ENCODE peak calls at places on chromosome 21, in six cellular contexts. X, K, L, T, B and F are unnamed samples. For H3K4me1 and H3K36me3, the result is how much of the 10 kb centered on the place peaks cover.

GRCh38 chr21:16608209-16608830 is 878.5 kb downstream of the USP25 start:
- DNase-seq in X (no peak), K (no peak), L (no peak), T (no peak), B (no peak), F (no peak)

GRCh38 chr21:25563399-25564116 is 43.7 kb downstream of the MRPL39 start:
- DNase-seq in X (peak), K (no peak), L (no peak), T (no peak), B (no peak), F (no peak)

GRCh38 chr21:15014220-15014619 is 50.6 kb downstream of the NRIP1 start:
- DNase-seq in X (peak), K (no peak), L (no peak), T (no peak), B (no peak), F (no peak)

GRCh38 chr21:33817663-33818433 is 97.8 kb downstream of the ATP5PO start:
- DNase-seq in X (no peak), K (no peak), L (no peak), T (no peak), B (no peak), F (no peak)

GRCh38 chr21:31446206-31446900 is 102.3 kb upstream of the TIAM1 start:
- DNase-seq in X (no peak), K (no peak), L (no peak), T (no peak), B (no peak), F (no peak)

GRCh38 chr21:46037338-46038325 is 56.1 kb downstream of the COL6A1 start:
- DNase-seq in X (no peak), K (no peak), L (no peak), T (no peak), B (peak), F (no peak)

GRCh38 chr21:33655591-33656221 is 13.4 kb downstream of the ITSN1 start:
- DNase-seq in X (peak), K (no peak), L (no peak), T (no peak), B (no peak), F (no peak)

GRCh38 chr21:29114765-29115164 is 15.7 kb upstream of the MAP3K7CL start:
- DNase-seq in X (peak), K (no peak), L (no peak), T (no peak), B (no peak), F (no peak)

GRCh38 chr21:31251686-31252085 is 92.4 kb downstream of the TIAM1 start:
- DNase-seq in X (no peak), K (no peak), L (no peak), T (no peak), B (no peak), F (no peak)

GRCh38 chr21:15363921-15364320 is 299.1 kb upstream of the NRIP1 start:
- DNase-seq in X (peak), K (no peak), L (no peak), T (no peak), B (no peak), F (no peak)

GRCh38 chr21:43884012-43884860 is 19.2 kb downstream of the AGPAT3 start:
- DNase-seq in X (no peak), K (no peak), L (no peak), T (no peak), B (peak), F (no peak)

GRCh38 chr21:17711896-17712295 is 99.2 kb upstream of the BTG3 start:
- DNase-seq in X (no peak), K (no peak), L (no peak), T (no peak), B (no peak), F (no peak)

DNA sequence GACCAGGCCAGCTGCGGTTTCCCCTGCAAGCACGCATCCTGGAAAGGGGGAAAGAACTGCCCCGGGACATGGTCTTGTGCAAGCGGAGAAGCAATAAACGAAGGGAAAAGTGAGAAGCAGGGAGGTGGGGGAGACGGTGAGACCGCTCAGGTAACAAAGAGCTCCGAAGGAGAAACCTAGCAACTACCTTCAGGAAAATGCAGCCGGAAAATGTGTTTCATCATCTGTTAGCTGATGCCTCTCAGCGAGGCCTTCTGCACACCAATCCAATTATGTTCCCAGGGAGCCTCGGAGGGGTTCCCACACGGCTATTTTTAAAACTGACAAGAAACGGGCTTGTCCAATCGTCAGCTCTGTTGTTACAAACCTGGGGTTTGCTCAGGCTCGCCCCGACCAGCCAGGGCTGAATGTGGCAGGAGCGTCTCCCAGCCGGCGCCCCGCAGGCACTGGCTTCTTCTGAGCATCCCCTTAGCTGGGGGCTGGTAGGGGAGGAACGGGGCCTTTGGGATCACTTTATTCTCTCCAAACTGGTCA is 3.4 kb downstream of the RIPK4 start:
- DNase-seq in X (no peak), K (no peak), L (no peak), T (no peak), B (no peak), F (no peak)
- H3K4me1 ChIP-seq in X (under half), K (half or more), L (under half), T (half or more), B (under half), F (under half)

DNA sequence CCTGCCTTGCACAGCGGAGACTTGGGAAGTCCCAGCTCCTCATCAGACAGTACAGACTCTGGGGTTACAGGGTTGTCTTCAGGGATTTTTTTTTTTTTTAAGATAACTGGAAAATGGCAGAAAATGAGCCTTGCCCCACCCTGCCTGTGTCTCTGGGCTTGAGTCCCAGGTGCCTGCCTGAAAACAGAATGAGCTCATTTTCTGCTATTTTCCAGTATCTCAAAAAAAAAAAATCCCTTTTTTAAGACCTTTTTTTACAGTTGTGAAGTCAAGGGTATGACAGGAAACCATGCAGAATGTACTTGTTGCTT is 10.1 kb downstream of the SLX9 start:
- DNase-seq in X (peak), K (no peak), L (no peak), T (no peak), B (no peak), F (no peak)
- H3K36me3 ChIP-seq in X (under half), K (under half), L (under half), T (under half), B (under half), F (under half)

DNA sequence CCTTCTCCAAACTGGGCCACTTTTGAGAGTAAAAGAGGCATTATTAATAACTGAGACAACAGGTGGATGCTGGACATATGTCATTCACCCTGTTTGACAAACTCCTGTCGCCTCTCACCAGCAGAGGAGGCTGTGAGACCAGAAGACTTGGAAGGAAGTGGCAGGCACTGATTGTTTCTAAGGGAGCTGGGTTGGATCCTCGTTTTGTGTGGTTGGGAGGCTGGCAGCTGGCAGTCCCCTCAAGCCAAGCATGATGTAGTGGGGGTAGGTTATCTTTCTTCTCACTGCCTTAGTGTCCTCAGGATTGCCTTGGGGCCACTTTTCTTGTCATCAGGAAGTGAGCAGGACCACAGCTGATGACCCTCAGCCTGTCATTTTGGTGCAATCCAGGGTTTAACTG is 86.5 kb upstream of the KCNJ15 start:
- DNase-seq in X (peak), K (peak), L (no peak), T (no peak), B (no peak), F (no peak)
- H3K4me1 ChIP-seq in X (under half), K (under half), L (under half), T (under half), B (under half), F (half or more)

DNA sequence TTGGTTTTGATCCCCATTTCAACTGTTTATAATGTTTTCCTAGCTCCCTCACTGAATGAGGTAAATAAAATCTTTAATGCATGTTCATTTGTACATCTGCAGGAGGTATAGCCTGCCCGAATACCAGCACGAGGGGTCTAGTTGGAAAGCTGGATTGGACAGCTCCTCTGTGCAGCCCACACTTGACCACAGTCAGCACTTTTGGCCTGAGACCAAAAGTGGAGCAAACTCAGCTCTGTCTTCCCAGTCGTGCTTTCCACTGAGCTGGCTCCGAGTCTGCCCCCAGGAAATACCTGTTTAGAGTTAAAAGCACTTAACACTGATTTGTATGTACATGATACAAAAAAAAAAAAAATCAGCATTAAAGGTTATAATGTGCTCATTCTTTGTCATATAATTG is 224.4 kb downstream of the DSCAM start:
- DNase-seq in X (no peak), K (no peak), L (no peak), T (no peak), B (no peak), F (no peak)
- H3K36me3 ChIP-seq in X (under half), K (under half), L (under half), T (under half), B (under half), F (under half)

DNA sequence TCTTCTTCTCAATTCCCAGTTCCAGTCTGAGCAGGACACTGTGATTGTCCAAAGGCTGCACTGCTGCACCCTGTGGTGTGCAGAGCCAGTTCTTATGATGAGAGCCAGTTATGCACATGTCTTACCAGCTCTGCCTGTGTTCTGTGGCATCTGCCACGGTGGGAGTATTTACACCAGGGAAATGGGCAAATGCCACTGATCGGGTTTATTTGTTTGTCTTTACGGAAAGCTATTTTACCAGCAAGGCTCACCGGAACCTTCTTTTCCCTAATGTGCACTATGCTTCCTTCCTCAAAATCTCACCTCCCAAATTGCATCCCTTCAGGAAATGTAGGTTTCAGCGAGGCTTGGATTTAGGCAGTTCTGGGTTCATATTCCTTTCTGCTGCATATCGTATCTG is 49.0 kb downstream of the EVA1C start:
- DNase-seq in X (no peak), K (no peak), L (no peak), T (no peak), B (no peak), F (no peak)
- H3K4me1 ChIP-seq in X (under half), K (under half), L (under half), T (under half), B (under half), F (under half)